ENCODE peak calls at places on chromosomes 3 and 15, in four cellular contexts. G is SK-N-SH, B is GM23248, W is GM06990. V is an unnamed sample. For H3K27me3, the result is how much of the 10 kb centered on the place peaks cover.

GRCh38 chr3:185164428-185165217 is 11.8 kb upstream of the C3orf70 start:
- DNase-seq in G (no peak), B (no peak), W (no peak), V (no peak)

GRCh38 chr3:94453864-94454263 is 391.0 kb downstream of the NSUN3 start:
- DNase-seq in G (no peak), B (no peak), W (no peak), V (no peak)

GRCh38 chr15:23518104-23518503 is 47.4 kb upstream of the MKRN3 start:
- DNase-seq in G (no peak), B (no peak), W (no peak), V (no peak)

GRCh38 chr3:182713743-182714517 is 79.4 kb upstream of the ATP11B start:
- DNase-seq in G (peak), B (peak), W (no peak), V (peak)

GRCh38 chr3:171262431-171262830 is 197.8 kb downstream of the TNIK start:
- DNase-seq in G (no peak), B (peak), W (no peak), V (no peak)

GRCh38 chr3:28575100-28575747 is 226.6 kb upstream of the AZI2 start:
- DNase-seq in G (peak), B (peak), W (no peak), V (peak)

GRCh38 chr3:175434591-175434990 is 575.5 kb downstream of the NAALADL2 start:
- DNase-seq in G (no peak), B (no peak), W (no peak), V (no peak)

GRCh38 chr3:155131104-155131503 is 51.0 kb downstream of the MME start:
- DNase-seq in G (no peak), B (peak), W (no peak), V (no peak)

GRCh38 chr3:130894873-130895330 is 1.0 kb downstream of the ATP2C1 start:
- DNase-seq in G (no peak), B (peak), W (no peak), V (no peak)

GRCh38 chr3:88334187-88334868 is 184.6 kb downstream of the C3orf38 start:
- DNase-seq in G (no peak), B (no peak), W (no peak), V (no peak)

GRCh38 chr3:32366638-32367368 is 24.9 kb upstream of the CMTM7 start:
- DNase-seq in G (no peak), B (no peak), W (peak), V (peak)

GRCh38 chr3:128784228-128784627 is 58.2 kb downstream of the RAB7A start:
- DNase-seq in G (peak), B (no peak), W (no peak), V (peak)

GRCh38 chr3:76083992-76084391 is 298.6 kb upstream of the ZNF717 start:
- DNase-seq in G (no peak), B (peak), W (no peak), V (no peak)

GRCh38 chr3:72924055-72924454 is 36.2 kb downstream of the GXYLT2 start:
- DNase-seq in G (no peak), B (no peak), W (no peak), V (no peak)

GRCh38 chr3:120678331-120678845 is 3.7 kb downstream of the HGD start:
- DNase-seq in G (no peak), B (peak), W (no peak), V (peak)

GRCh38 chr15:92693922-92694331 is 38.4 kb upstream of the FAM174B start:
- DNase-seq in G (peak), B (peak), W (no peak), V (peak)

GRCh38 chr3:49422379-49423248 is at the start of gene AMT:
- DNase-seq in G (peak), B (no peak), W (no peak), V (peak)

GRCh38 chr3:160691962-160692361 is 15.0 kb downstream of the ARL14 start:
- DNase-seq in G (no peak), B (no peak), W (no peak), V (no peak)
- H3K27me3 ChIP-seq in G (under half), B (under half), W (under half), V (under half)

GRCh38 chr15:88797648-88798339 is 5.4 kb upstream of the ACAN start:
- DNase-seq in G (no peak), B (no peak), W (no peak), V (no peak)
- H3K27me3 ChIP-seq in G (under half), B (under half), W (under half), V (under half)

GRCh38 chr3:134794323-134794722 is 737 bp upstream of the EPHB1 start:
- DNase-seq in G (no peak), B (no peak), W (no peak), V (no peak)
- H3K27me3 ChIP-seq in G (under half), B (under half), W (under half), V (under half)

GRCh38 chr15:40510201-40510600 is 39.4 kb downstream of the CHST14 start:
- DNase-seq in G (no peak), B (peak), W (no peak), V (no peak)
- H3K27me3 ChIP-seq in G (under half), B (under half), W (under half), V (under half)

GRCh38 chr3:147418352-147418751 is 9.2 kb downstream of the ZIC1 start:
- DNase-seq in G (no peak), B (no peak), W (no peak), V (no peak)
- H3K27me3 ChIP-seq in G (half or more), B (under half), W (under half), V (half or more)

GRCh38 chr3:186257866-186258265 is 104.2 kb downstream of the DGKG start:
- DNase-seq in G (no peak), B (no peak), W (no peak), V (no peak)

GRCh38 chr3:186261638-186262037 is 100.4 kb downstream of the DGKG start:
- DNase-seq in G (no peak), B (peak), W (no peak), V (peak)

GRCh38 chr3:186259612-186260383 is 102.2 kb downstream of the DGKG start:
- DNase-seq in G (peak), B (peak), W (peak), V (peak)

GRCh38 chr3:186258968-186259367 is 103.1 kb downstream of the DGKG start:
- DNase-seq in G (peak), B (no peak), W (no peak), V (no peak)

GRCh38 chr3:186260726-186261125 is 101.3 kb downstream of the DGKG start:
- DNase-seq in G (peak), B (no peak), W (no peak), V (no peak)
- H3K27me3 ChIP-seq in G (under half), B (half or more), W (under half), V (under half)

GRCh38 chr3:122984650-122985049 is 42.9 kb downstream of the SEMA5B start:
- DNase-seq in G (no peak), B (no peak), W (no peak), V (no peak)
- H3K27me3 ChIP-seq in G (under half), B (half or more), W (under half), V (under half)

GRCh38 chr3:147381610-147382009 is 24.7 kb downstream of the ZIC4 start:
- DNase-seq in G (no peak), B (no peak), W (no peak), V (no peak)

GRCh38 chr3:147378186-147378503 is 28.2 kb downstream of the ZIC4 start:
- DNase-seq in G (no peak), B (peak), W (no peak), V (no peak)

GRCh38 chr3:147380996-147381376 is 25.4 kb downstream of the ZIC4 start:
- DNase-seq in G (no peak), B (no peak), W (no peak), V (no peak)

GRCh38 chr3:147379651-147380050 is 26.7 kb downstream of the ZIC4 start:
- DNase-seq in G (no peak), B (no peak), W (no peak), V (no peak)

DNA sequence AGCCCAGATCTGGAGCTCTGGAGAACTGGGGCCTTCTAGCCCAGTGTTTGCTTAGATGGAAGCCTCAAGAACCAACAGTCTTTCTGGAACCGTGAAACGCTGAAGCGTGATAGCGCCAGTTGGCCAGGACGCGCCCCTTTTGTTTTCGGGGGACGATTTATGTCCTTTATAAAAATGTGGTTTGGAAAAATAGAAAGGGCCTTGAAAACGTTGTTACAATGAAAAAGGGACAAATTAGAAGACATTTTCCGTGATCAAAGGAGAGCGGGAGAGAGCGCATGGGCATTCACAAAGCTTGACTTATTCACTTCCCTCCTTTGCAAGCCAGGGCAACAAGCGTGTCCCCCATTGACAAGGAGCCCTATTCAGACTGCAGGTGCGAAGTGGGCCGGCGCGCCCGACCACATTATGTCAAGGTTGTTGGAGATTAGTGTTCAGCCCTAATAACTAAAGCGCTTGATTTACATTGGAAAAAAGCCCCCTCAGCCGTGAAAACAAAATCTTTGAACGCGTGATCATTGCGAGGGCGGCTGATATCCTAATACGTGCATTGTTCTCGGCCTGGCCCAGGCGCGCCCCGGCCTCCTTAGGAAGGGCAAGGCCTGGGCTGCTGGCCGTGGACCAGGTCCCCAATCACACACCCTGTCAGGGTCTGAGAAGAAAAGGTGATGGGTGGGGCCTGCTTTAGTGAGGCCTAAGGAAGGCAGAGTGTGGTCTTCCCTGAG is 25.9 kb downstream of the ZIC4 start:
- DNase-seq in G (no peak), B (no peak), W (no peak), V (no peak)
- H3K27me3 ChIP-seq in G (under half), B (under half), W (under half), V (half or more)

GRCh38 chr3:47577583-47578118 is 1.0 kb downstream of the CSPG5 start:
- DNase-seq in G (peak), B (peak), W (no peak), V (peak)
- H3K27me3 ChIP-seq in G (under half), B (under half), W (under half), V (under half)

V was measured in H7.